ENCODE peak calls at places on chromosomes 12 and 14, in four cellular contexts. One of them, this sample, is unnamed.
A peak's percentile ranks its signal among the peaks of the same experiment; 100 is the strongest.

GRCh38 chr14:26992403-26993115 is 394.7 kb upstream of the NOVA1 start:
- DNase-seq in neural crest cell: no peak
- DNase-seq in CD4-positive, alpha-beta T cell: no peak
- DNase-seq in SW480: no peak
- DNase-seq in this sample: no peak

GRCh38 chr12:1937481-1938224 is 19.2 kb upstream of the CACNA2D4 start:
- DNase-seq in neural crest cell: no peak
- DNase-seq in CD4-positive, alpha-beta T cell: no peak
- DNase-seq in SW480: no peak
- DNase-seq in this sample: no peak

GRCh38 chr12:92898755-92899154 is 30.3 kb downstream of the EEA1 start:
- DNase-seq in neural crest cell: no peak
- DNase-seq in CD4-positive, alpha-beta T cell: no peak
- DNase-seq in SW480: no peak
- DNase-seq in this sample: no peak

GRCh38 chr12:49934505-49934904 is 16.0 kb upstream of the AQP2 start:
- DNase-seq in neural crest cell: no peak
- DNase-seq in CD4-positive, alpha-beta T cell: no peak
- DNase-seq in SW480: no peak
- DNase-seq in this sample: no peak

GRCh38 chr14:69539631-69540410 is 34.9 kb downstream of the CCDC177 start:
- DNase-seq in neural crest cell: no peak
- DNase-seq in CD4-positive, alpha-beta T cell: no peak
- DNase-seq in SW480: no peak
- DNase-seq in this sample: no peak

GRCh38 chr14:40842816-40843215 is 763.9 kb upstream of the LRFN5 start:
- DNase-seq in neural crest cell: no peak
- DNase-seq in CD4-positive, alpha-beta T cell: no peak
- DNase-seq in SW480: no peak
- DNase-seq in this sample: no peak

GRCh38 chr14:67420102-67420739 is 8.3 kb upstream of the PLEK2 start:
- DNase-seq in neural crest cell: no peak
- DNase-seq in CD4-positive, alpha-beta T cell: no peak
- DNase-seq in SW480: no peak
- DNase-seq in this sample: peak; percentile 55

GRCh38 chr14:37566811-37567371 is 28.2 kb downstream of the FOXA1 start:
- DNase-seq in neural crest cell: no peak
- DNase-seq in CD4-positive, alpha-beta T cell: no peak
- DNase-seq in SW480: no peak
- DNase-seq in this sample: no peak

GRCh38 chr12:124228050-124228711 is 66.7 kb upstream of the RFLNA start:
- DNase-seq in neural crest cell: no peak
- DNase-seq in CD4-positive, alpha-beta T cell: no peak
- DNase-seq in SW480: peak; percentile 17
- DNase-seq in this sample: no peak

GRCh38 chr14:45426685-45427282 is 173.8 kb upstream of the MIS18BP1 start:
- DNase-seq in neural crest cell: no peak
- DNase-seq in CD4-positive, alpha-beta T cell: no peak
- DNase-seq in SW480: peak; percentile 71
- DNase-seq in this sample: peak; percentile 23

GRCh38 chr14:90692061-90692460 is 124.2 kb downstream of the TTC7B start:
- DNase-seq in neural crest cell: no peak
- DNase-seq in CD4-positive, alpha-beta T cell: no peak
- DNase-seq in SW480: no peak
- DNase-seq in this sample: no peak

GRCh38 chr14:74476107-74476506 is 17.0 kb downstream of the NPC2 start:
- DNase-seq in neural crest cell: no peak
- DNase-seq in CD4-positive, alpha-beta T cell: no peak
- DNase-seq in SW480: no peak
- DNase-seq in this sample: no peak

GRCh38 chr14:22460461-22461195 is 128.4 kb downstream of the DAD1 start:
- DNase-seq in neural crest cell: no peak
- DNase-seq in CD4-positive, alpha-beta T cell: no peak
- DNase-seq in SW480: no peak
- DNase-seq in this sample: no peak

GRCh38 chr12:26786491-26787124 is 46.4 kb downstream of the ITPR2 start:
- DNase-seq in neural crest cell: no peak
- DNase-seq in CD4-positive, alpha-beta T cell: no peak
- DNase-seq in SW480: no peak
- DNase-seq in this sample: no peak

GRCh38 chr12:54526800-54527630 is 22.4 kb upstream of the PDE1B start:
- DNase-seq in neural crest cell: peak; percentile 70
- DNase-seq in CD4-positive, alpha-beta T cell: peak; percentile 6
- DNase-seq in SW480: peak; percentile 44
- DNase-seq in this sample: peak; percentile 42

GRCh38 chr14:74891870-74892269 is 10.2 kb downstream of the DLST start:
- DNase-seq in neural crest cell: no peak
- DNase-seq in CD4-positive, alpha-beta T cell: no peak
- DNase-seq in SW480: no peak
- DNase-seq in this sample: no peak

GRCh38 chr14:98204139-98204538 is 1067.9 kb downstream of the BCL11B start:
- DNase-seq in neural crest cell: no peak
- DNase-seq in CD4-positive, alpha-beta T cell: no peak
- DNase-seq in SW480: no peak
- DNase-seq in this sample: no peak

GRCh38 chr14:53412819-53413664 is 259.9 kb upstream of the DDHD1 start:
- DNase-seq in neural crest cell: no peak
- DNase-seq in CD4-positive, alpha-beta T cell: no peak
- DNase-seq in SW480: peak; percentile 9
- DNase-seq in this sample: peak; percentile 9

GRCh38 chr12:11786638-11787365 is 137.3 kb downstream of the ETV6 start:
- DNase-seq in neural crest cell: no peak
- DNase-seq in CD4-positive, alpha-beta T cell: no peak
- DNase-seq in SW480: no peak
- DNase-seq in this sample: no peak

GRCh38 chr14:47490766-47491165 is 184.6 kb downstream of the MDGA2 start:
- DNase-seq in neural crest cell: no peak
- DNase-seq in CD4-positive, alpha-beta T cell: no peak
- DNase-seq in SW480: no peak
- DNase-seq in this sample: no peak

GRCh38 chr14:78967111-78967809 is 797.1 kb downstream of the NRXN3 start:
- DNase-seq in neural crest cell: no peak
- DNase-seq in CD4-positive, alpha-beta T cell: no peak
- DNase-seq in SW480: no peak
- DNase-seq in this sample: no peak